ENCODE peak calls at places on chromosomes 5 and 9, in six cellular contexts. One of them, this sample, is unnamed.

GRCh38 chr5:115396698-115397097 is 100.2 kb upstream of the CCDC112 start:
- DNase-seq in GOT3: no peak
- DNase-seq in EL: peak
- DNase-seq in fibroblast of lung: peak
- DNase-seq in AG09319: no peak
- DNase-seq in mucosa of descending colon: no peak
- DNase-seq in this sample: no peak

GRCh38 chr5:173463207-173463606 is 135.0 kb upstream of the STC2 start:
- DNase-seq in EL: no peak
- DNase-seq in AG09319: no peak
- DNase-seq in fibroblast of lung: no peak
- DNase-seq in mucosa of descending colon: no peak
- DNase-seq in GOT3: no peak
- DNase-seq in this sample: no peak

GRCh38 chr9:7777776-7778175 is 21.8 kb downstream of the DMAC1 start:
- DNase-seq in mucosa of descending colon: no peak
- DNase-seq in EL: no peak
- DNase-seq in GOT3: no peak
- DNase-seq in fibroblast of lung: no peak
- DNase-seq in AG09319: no peak
- DNase-seq in this sample: peak

GRCh38 chr9:2192356-2192979 is 177.3 kb downstream of the SMARCA2 start:
- DNase-seq in EL: peak
- DNase-seq in GOT3: no peak
- DNase-seq in mucosa of descending colon: no peak
- DNase-seq in AG09319: no peak
- DNase-seq in fibroblast of lung: no peak
- DNase-seq in this sample: no peak

GRCh38 chr5:153516503-153516902 is 26.0 kb downstream of the GRIA1 start:
- DNase-seq in GOT3: no peak
- DNase-seq in AG09319: no peak
- DNase-seq in EL: no peak
- DNase-seq in fibroblast of lung: no peak
- DNase-seq in mucosa of descending colon: no peak
- DNase-seq in this sample: no peak

GRCh38 chr9:127919253-127919815 is 2.5 kb upstream of the ST6GALNAC4 start:
- DNase-seq in fibroblast of lung: peak
- DNase-seq in mucosa of descending colon: peak
- DNase-seq in EL: peak
- DNase-seq in GOT3: peak
- DNase-seq in AG09319: peak
- DNase-seq in this sample: peak

GRCh38 chr5:156411131-156411727 is 84.3 kb downstream of the SGCD start:
- DNase-seq in mucosa of descending colon: peak
- DNase-seq in AG09319: peak
- DNase-seq in GOT3: no peak
- DNase-seq in fibroblast of lung: peak
- DNase-seq in EL: peak
- DNase-seq in this sample: no peak

GRCh38 chr9:16230731-16231130 is 639.7 kb downstream of the BNC2 start:
- DNase-seq in GOT3: no peak
- DNase-seq in AG09319: no peak
- DNase-seq in mucosa of descending colon: no peak
- DNase-seq in EL: no peak
- DNase-seq in fibroblast of lung: no peak
- DNase-seq in this sample: no peak

GRCh38 chr5:14399054-14399657 is 182.4 kb upstream of the OTULINL start:
- DNase-seq in fibroblast of lung: peak
- DNase-seq in GOT3: no peak
- DNase-seq in AG09319: no peak
- DNase-seq in EL: peak
- DNase-seq in mucosa of descending colon: peak
- DNase-seq in this sample: peak